ENCODE peak calls at places on chromosomes 5 and 9, in four cellular contexts. N is MM.1S, E is transverse colon, S is ovary. F is an unnamed sample.

GRCh38 chr9:98964911-98965336 is 21.2 kb downstream of the COL15A1 start:
- DNase-seq in S (no peak), E (no peak), N (no peak), F (no peak)

GRCh38 chr5:170403675-170404074 is 14.5 kb upstream of the KCNMB1 start:
- DNase-seq in E (no peak), S (no peak), N (no peak), F (no peak)

GRCh38 chr5:80116465-80116864 is 81.3 kb downstream of the THBS4 start:
- DNase-seq in S (no peak), N (no peak), E (no peak), F (no peak)

GRCh38 chr5:136222575-136223235 is 29.7 kb upstream of the SMIM32 start:
- DNase-seq in N (no peak), S (no peak), E (no peak), F (no peak)

GRCh38 chr9:22136446-22137140 is 127.5 kb upstream of the CDKN2B start:
- DNase-seq in E (no peak), N (no peak), S (no peak), F (peak; percentile 90)

GRCh38 chr5:107826311-107827000 is 155.7 kb upstream of the EFNA5 start:
- DNase-seq in N (no peak), E (no peak), S (no peak), F (no peak)

GRCh38 chr5:142779163-142779562 is 9.0 kb downstream of the ARHGAP26 start:
- DNase-seq in N (no peak), S (no peak), E (no peak), F (peak; percentile 4)

GRCh38 chr9:93810028-93810971 is 144.9 kb downstream of the BARX1 start:
- DNase-seq in N (no peak), S (no peak), E (no peak), F (no peak)

GRCh38 chr5:89613222-89613956 is 730.4 kb upstream of the MEF2C start:
- DNase-seq in N (peak; percentile 83), E (no peak), S (no peak), F (no peak)

GRCh38 chr9:36995927-36996471 is 38.1 kb downstream of the PAX5 start:
- DNase-seq in S (no peak), N (peak; percentile 49), E (peak; percentile 66), F (peak; percentile 19)

GRCh38 chr9:137451976-137452760 is 7.0 kb downstream of the NSMF start:
- DNase-seq in S (peak; percentile 33), E (peak; percentile 11), N (no peak), F (no peak)

GRCh38 chr9:124351672-124352468 is 63.4 kb downstream of the PSMB7 start:
- DNase-seq in N (no peak), S (no peak), E (no peak), F (no peak)

GRCh38 chr5:72439192-72439591 is 68.0 kb downstream of the ZNF366 start:
- DNase-seq in E (no peak), N (no peak), S (no peak), F (no peak)

GRCh38 chr9:134408939-134409737 is 82.9 kb downstream of the RXRA start:
- DNase-seq in S (no peak), N (no peak), E (no peak), F (no peak)

GRCh38 chr9:557601-558201 is 283.8 kb upstream of the DMRT1 start:
- DNase-seq in S (no peak), N (no peak), E (no peak), F (no peak)

GRCh38 chr5:57174128-57174849 is 430 bp downstream of the GPBP1 start:
- DNase-seq in E (peak; percentile 50), S (no peak), N (peak; percentile 37), F (no peak)

GRCh38 chr5:39755986-39756385 is 331.2 kb upstream of the DAB2 start:
- DNase-seq in S (no peak), N (no peak), E (no peak), F (peak; percentile 95)

GRCh38 chr9:131815971-131816873 is 76.3 kb upstream of the RAPGEF1 start:
- DNase-seq in E (no peak), N (no peak), S (no peak), F (no peak)

GRCh38 chr5:126368239-126368812 is 54.9 kb upstream of the GRAMD2B start:
- DNase-seq in S (no peak), N (no peak), E (no peak), F (no peak)

GRCh38 chr9:76654051-76654461 is 110.2 kb upstream of the PCA3 start:
- DNase-seq in S (no peak), E (no peak), N (no peak), F (peak; percentile 48)

GRCh38 chr5:78647411-78647818 is 1.2 kb downstream of the LHFPL2 start:
- DNase-seq in N (no peak), S (no peak), E (peak; percentile 59), F (no peak)

GRCh38 chr9:97468658-97469448 is 32.6 kb upstream of the TMOD1 start:
- DNase-seq in S (peak; percentile 82), N (peak; percentile 72), E (peak; percentile 75), F (peak; percentile 41)

DNA sequence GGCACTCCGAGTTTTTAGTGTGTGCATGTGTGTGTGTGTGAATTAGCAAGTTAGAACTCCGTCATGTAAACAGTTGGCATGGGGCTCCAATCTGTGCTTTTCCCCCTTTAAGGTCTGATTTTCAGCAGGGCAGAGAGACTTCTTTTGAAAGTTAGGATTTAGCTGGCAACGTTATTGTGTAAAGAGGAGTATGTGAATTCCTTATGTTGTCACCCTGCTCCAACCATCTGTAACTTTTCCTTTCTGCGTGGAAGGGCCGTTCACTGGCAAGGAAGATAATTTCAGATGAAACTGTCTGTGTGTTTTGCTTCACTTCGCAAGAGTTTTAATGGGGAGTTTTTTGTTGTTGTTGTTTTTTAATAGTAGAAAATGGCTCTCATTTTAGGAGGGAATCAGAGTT is 342 bp downstream of the SGCD start:
- DNase-seq in N (no peak), S (no peak), E (no peak), F (no peak)
- H3K4me3 ChIP-seq in N (no peak overlapping the region), S (peak overlapping the region; percentile 45), E (peak overlapping the region; percentile 28), F (peak overlapping the region; percentile 29)

DNA sequence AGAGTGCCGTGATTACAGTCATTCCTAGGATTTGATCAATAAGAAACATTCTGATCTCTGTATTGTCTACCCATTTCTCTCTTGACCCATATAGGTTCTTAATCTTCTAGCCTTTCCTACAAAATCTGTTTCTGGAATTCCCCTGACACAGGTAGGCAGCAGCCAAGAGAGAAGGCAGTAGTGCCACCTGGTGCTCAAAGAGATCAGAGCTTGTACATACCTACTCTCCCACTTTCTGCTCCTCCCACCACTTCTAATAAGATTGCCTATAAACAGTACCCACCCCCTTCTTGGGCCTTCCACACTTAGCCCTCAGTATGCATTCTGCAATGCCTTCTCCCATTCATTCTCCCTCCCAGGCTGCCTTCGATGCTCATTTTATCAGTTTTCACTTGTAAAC is 117.4 kb upstream of the RORB start:
- DNase-seq in N (peak; percentile 80), E (no peak), S (no peak), F (peak; percentile 23)
- TF ChIP-seq CTCF in N (peak; percentile 78), E (no peak), S (no peak), F (peak; percentile 58)

GRCh38 chr5:132257131-132258101 is at the start of gene PDLIM4:
- DNase-seq in E (peak; percentile 25), S (peak; percentile 75), N (no peak), F (no peak)
- H3K4me3 ChIP-seq in E (peak within 1 kb of the TSS; percentile 67), S (peak within 1 kb of the TSS; percentile 78), N (no peak within 1 kb of the TSS), F (peak within 1 kb of the TSS; percentile 80)

DNA sequence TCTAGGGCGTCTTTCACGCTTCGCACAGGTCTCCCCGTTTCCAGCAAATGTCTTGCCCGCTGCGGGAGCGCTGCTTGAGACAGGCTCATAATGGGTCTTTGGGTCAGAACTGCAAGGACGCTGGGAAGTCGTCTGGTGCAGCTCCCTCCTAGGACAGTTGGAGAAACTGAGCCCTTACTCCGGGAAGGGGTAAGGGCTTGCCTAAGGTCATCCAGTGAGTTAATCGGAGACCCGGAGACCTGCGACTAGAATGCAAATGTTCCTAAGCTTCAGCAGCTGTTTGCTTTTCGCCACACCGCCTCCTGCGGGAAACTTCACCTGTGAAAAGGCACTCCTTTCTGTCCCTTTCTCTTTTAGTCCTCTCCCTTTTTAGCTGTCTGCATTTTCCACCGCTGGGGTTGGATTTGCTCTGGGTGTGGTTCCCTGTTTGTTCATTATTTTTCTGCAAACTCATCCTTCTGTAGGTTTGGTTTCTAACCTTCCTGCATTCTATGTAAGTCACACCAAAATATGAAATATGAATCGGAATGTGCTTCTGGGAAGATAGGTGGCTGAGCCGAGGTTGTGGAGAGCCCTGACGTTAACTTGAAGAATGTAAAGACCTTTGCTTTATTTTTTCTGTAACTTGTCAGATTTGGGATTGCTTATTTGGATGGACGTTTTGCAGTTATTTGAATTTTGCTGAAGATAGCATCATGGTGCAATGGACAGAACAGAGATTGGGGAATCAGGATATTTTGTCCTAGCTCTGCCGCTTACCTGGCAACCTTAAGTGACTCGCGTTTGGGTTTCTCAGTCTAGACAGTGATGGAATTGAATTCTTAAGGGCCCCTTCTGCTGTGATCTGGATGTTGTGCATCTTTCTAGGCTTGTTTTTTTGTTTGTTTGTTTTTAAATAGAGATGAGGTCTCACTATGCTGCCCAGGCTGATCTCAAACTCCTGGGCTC is 909 bp downstream of the SLC36A1 start:
- DNase-seq in E (peak; percentile 47), N (peak; percentile 43), S (no peak), F (no peak)
- TF ChIP-seq CTCF in E (peak; percentile 12), N (peak; percentile 20), S (no peak), F (peak; percentile 33)